ENCODE peak calls at places on chromosome 4, in four cellular contexts. One of them, this sample, is unnamed.

GRCh38 chr4:17096692-17097091 is 198.2 kb upstream of the LDB2 start:
- DNase-seq in stomach: no peak
- DNase-seq in psoas muscle: no peak
- DNase-seq in upper lobe of right lung: no peak
- DNase-seq in this sample: no peak

GRCh38 chr4:70197842-70198241 is 2.3 kb downstream of the ODAM start:
- DNase-seq in stomach: peak; percentile 83
- DNase-seq in psoas muscle: no peak
- DNase-seq in upper lobe of right lung: peak; percentile 63
- DNase-seq in this sample: no peak

GRCh38 chr4:42148453-42148852 is 4.0 kb downstream of the BEND4 start:
- DNase-seq in stomach: no peak
- DNase-seq in psoas muscle: no peak
- DNase-seq in upper lobe of right lung: no peak
- DNase-seq in this sample: no peak

GRCh38 chr4:25816591-25817058 is 46.2 kb downstream of the SEL1L3 start:
- DNase-seq in stomach: no peak
- DNase-seq in psoas muscle: no peak
- DNase-seq in upper lobe of right lung: no peak
- DNase-seq in this sample: no peak

GRCh38 chr4:77349361-77349760 is 192.4 kb downstream of the CCNG2 start:
- DNase-seq in stomach: no peak
- DNase-seq in psoas muscle: no peak
- DNase-seq in upper lobe of right lung: no peak
- DNase-seq in this sample: no peak

GRCh38 chr4:163263601-163264000 is 68.8 kb downstream of the NPY1R start:
- DNase-seq in stomach: no peak
- DNase-seq in psoas muscle: no peak
- DNase-seq in upper lobe of right lung: no peak
- DNase-seq in this sample: no peak

GRCh38 chr4:113881256-113881655 is 98.2 kb downstream of the ARSJ start:
- DNase-seq in stomach: no peak
- DNase-seq in psoas muscle: no peak
- DNase-seq in upper lobe of right lung: no peak
- DNase-seq in this sample: no peak

GRCh38 chr4:177450421-177451107 is 8.3 kb upstream of the AGA start:
- DNase-seq in stomach: no peak
- DNase-seq in psoas muscle: no peak
- DNase-seq in upper lobe of right lung: no peak
- DNase-seq in this sample: no peak

GRCh38 chr4:153555730-153556440 is 89.7 kb downstream of the TMEM131L start:
- DNase-seq in stomach: peak; percentile 60
- DNase-seq in psoas muscle: peak; percentile 73
- DNase-seq in upper lobe of right lung: no peak
- DNase-seq in this sample: peak; percentile 83

GRCh38 chr4:109191216-109191615 is 111.2 kb downstream of the COL25A1 start:
- DNase-seq in stomach: no peak
- DNase-seq in psoas muscle: no peak
- DNase-seq in upper lobe of right lung: no peak
- DNase-seq in this sample: no peak

GRCh38 chr4:24589448-24589847 is 5.1 kb upstream of the DHX15 start:
- DNase-seq in stomach: no peak
- DNase-seq in psoas muscle: no peak
- DNase-seq in upper lobe of right lung: no peak
- DNase-seq in this sample: no peak

GRCh38 chr4:102554482-102554881 is 53.3 kb downstream of the NFKB1 start:
- DNase-seq in stomach: no peak
- DNase-seq in psoas muscle: peak; percentile 87
- DNase-seq in upper lobe of right lung: no peak
- DNase-seq in this sample: no peak

GRCh38 chr4:182277402-182277801 is 34.2 kb downstream of the TENM3 start:
- DNase-seq in stomach: no peak
- DNase-seq in psoas muscle: no peak
- DNase-seq in upper lobe of right lung: no peak
- DNase-seq in this sample: no peak

GRCh38 chr4:20178902-20179576 is 72.7 kb upstream of the SLIT2 start:
- DNase-seq in stomach: no peak
- DNase-seq in psoas muscle: no peak
- DNase-seq in upper lobe of right lung: no peak
- DNase-seq in this sample: peak; percentile 67

GRCh38 chr4:113604955-113605354 is 156.6 kb downstream of the CAMK2D start:
- DNase-seq in stomach: no peak
- DNase-seq in psoas muscle: no peak
- DNase-seq in upper lobe of right lung: no peak
- DNase-seq in this sample: no peak

GRCh38 chr4:25154594-25155265 is 5.5 kb downstream of the SEPSECS start:
- DNase-seq in stomach: peak; percentile 31
- DNase-seq in psoas muscle: no peak
- DNase-seq in upper lobe of right lung: no peak
- DNase-seq in this sample: no peak

GRCh38 chr4:177367336-177367735 is 57.7 kb downstream of the NEIL3 start:
- DNase-seq in stomach: no peak
- DNase-seq in psoas muscle: no peak
- DNase-seq in upper lobe of right lung: no peak
- DNase-seq in this sample: no peak

GRCh38 chr4:33052241-33052640 is 2332.1 kb downstream of the PCDH7 start:
- DNase-seq in stomach: no peak
- DNase-seq in psoas muscle: no peak
- DNase-seq in upper lobe of right lung: no peak
- DNase-seq in this sample: no peak

GRCh38 chr4:47664051-47664826 is 173.6 kb downstream of the CORIN start:
- DNase-seq in stomach: no peak
- DNase-seq in psoas muscle: no peak
- DNase-seq in upper lobe of right lung: no peak
- DNase-seq in this sample: no peak

GRCh38 chr4:28723371-28723770 is 1862.7 kb downstream of the STIM2 start:
- DNase-seq in stomach: no peak
- DNase-seq in psoas muscle: no peak
- DNase-seq in upper lobe of right lung: no peak
- DNase-seq in this sample: no peak

GRCh38 chr4:89411539-89411938 is 103.9 kb upstream of the GPRIN3 start:
- DNase-seq in stomach: no peak
- DNase-seq in psoas muscle: no peak
- DNase-seq in upper lobe of right lung: no peak
- DNase-seq in this sample: no peak

GRCh38 chr4:165709973-165710526 is 163.0 kb upstream of the TLL1 start:
- DNase-seq in stomach: no peak
- DNase-seq in psoas muscle: no peak
- DNase-seq in upper lobe of right lung: no peak
- DNase-seq in this sample: no peak

DNA sequence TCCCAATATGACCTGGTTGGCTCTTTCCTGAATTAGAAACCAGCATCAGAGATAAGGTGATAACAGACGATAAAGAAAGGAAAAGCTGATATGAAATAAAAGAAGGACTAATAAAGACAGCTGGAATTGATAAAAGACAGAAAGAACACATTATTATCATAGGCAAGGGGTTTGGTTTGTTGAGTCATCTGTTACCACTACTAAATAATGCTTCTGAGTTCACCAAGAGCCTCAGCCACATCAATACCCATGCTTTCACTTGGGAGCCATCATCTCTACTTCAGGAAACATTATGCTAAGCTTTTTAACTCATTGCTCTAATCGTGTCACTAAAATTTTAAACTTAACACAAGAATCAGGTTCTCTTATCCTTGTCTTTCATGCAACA is 27.6 kb downstream of the ANXA5 start:
- DNase-seq in stomach: no peak
- DNase-seq in psoas muscle: no peak
- DNase-seq in upper lobe of right lung: no peak
- DNase-seq in this sample: no peak
- H3K4me1 ChIP-seq in stomach: no peaks in the 10 kb centered on the region
- H3K4me1 ChIP-seq in psoas muscle: no peaks in the 10 kb centered on the region
- H3K4me1 ChIP-seq in upper lobe of right lung: no peaks in the 10 kb centered on the region
- H3K4me1 ChIP-seq in this sample: no peaks in the 10 kb centered on the region

GRCh38 chr4:81875962-81876650 is 404.4 kb upstream of the RASGEF1B start:
- DNase-seq in stomach: no peak
- DNase-seq in psoas muscle: no peak
- DNase-seq in upper lobe of right lung: no peak
- DNase-seq in this sample: no peak
- H3K4me1 ChIP-seq in stomach: no peaks in the 10 kb centered on the region
- H3K4me1 ChIP-seq in psoas muscle: no peaks in the 10 kb centered on the region
- H3K4me1 ChIP-seq in upper lobe of right lung: no peaks in the 10 kb centered on the region
- H3K4me1 ChIP-seq in this sample: peaks cover 12% of the 10 kb centered on the region

DNA sequence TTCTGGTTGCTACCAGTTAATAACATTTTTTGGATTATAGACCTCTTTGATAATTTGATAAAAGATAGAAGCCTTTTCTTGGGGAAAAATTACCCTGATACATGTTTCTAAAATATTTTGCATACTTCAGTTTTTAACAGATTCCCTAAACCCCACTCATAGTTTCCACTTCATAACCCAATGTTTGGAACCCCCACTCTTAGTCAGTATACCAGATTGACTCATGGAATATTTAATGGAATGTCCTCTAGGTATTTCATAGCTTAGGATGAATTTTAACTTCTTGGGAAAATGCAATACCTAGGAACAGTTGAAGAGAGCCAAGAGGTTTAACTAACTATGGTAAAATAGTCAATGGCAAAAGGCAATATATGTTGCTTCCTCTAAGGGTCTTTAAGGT is 159.7 kb downstream of the PCDH7 start:
- DNase-seq in stomach: no peak
- DNase-seq in psoas muscle: no peak
- DNase-seq in upper lobe of right lung: no peak
- DNase-seq in this sample: no peak
- H3K4me1 ChIP-seq in stomach: no peaks in the 10 kb centered on the region
- H3K4me1 ChIP-seq in psoas muscle: no peaks in the 10 kb centered on the region
- H3K4me1 ChIP-seq in upper lobe of right lung: no peaks in the 10 kb centered on the region
- H3K4me1 ChIP-seq in this sample: no peaks in the 10 kb centered on the region

DNA sequence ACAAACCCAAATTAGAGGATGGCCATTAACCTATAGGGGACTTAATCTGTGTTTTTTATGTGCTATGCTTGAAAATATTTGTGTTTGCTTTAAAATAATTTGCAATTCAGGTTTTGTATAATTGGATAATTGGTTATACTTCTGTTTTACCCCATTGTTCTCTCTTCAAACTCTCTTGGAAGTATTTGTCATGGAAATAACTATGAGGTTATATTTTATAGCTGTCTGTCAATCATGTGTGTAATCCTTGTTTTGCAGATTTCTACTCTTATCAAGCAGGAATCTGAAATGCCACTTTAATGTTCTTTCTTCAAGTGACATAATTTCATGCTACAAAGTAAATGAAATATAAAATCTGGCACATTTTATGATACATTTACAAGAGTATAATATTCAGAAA is 15.4 kb upstream of the NDUFC1 start:
- DNase-seq in stomach: no peak
- DNase-seq in psoas muscle: no peak
- DNase-seq in upper lobe of right lung: no peak
- DNase-seq in this sample: no peak
- H3K4me1 ChIP-seq in stomach: peaks cover 9% of the 10 kb centered on the region
- H3K4me1 ChIP-seq in psoas muscle: peaks cover 9% of the 10 kb centered on the region
- H3K4me1 ChIP-seq in upper lobe of right lung: peaks cover 11% of the 10 kb centered on the region
- H3K4me1 ChIP-seq in this sample: peaks cover 5% of the 10 kb centered on the region